ENCODE peak calls at places on chromosome 21, in seven cellular contexts. G, L, U, P, Y, X and M are unnamed samples.

GRCh38 chr21:33478858-33479678 is 706 bp downstream of the TMEM50B start:
- DNase-seq in Y (peak), P (peak), G (peak), L (no peak), X (peak), U (no peak), M (peak)

GRCh38 chr21:45577806-45578801 is 35.9 kb upstream of the SLC19A1 start:
- DNase-seq in U (no peak), X (peak), P (peak), Y (no peak), G (no peak), L (no peak), M (peak)

GRCh38 chr21:35779690-35780570 is 280.4 kb downstream of the SETD4 start:
- DNase-seq in X (no peak), G (no peak), Y (no peak), L (no peak), P (no peak), U (no peak), M (no peak)

GRCh38 chr21:45336870-45337269 is 49.2 kb upstream of the POFUT2 start:
- DNase-seq in G (peak), P (no peak), Y (no peak), X (peak), L (no peak), U (no peak), M (no peak)

GRCh38 chr21:15627823-15628222 is 102.0 kb upstream of the USP25 start:
- DNase-seq in X (no peak), G (no peak), L (no peak), P (no peak), Y (no peak), U (no peak), M (no peak)

GRCh38 chr21:45383111-45383614 is 21.8 kb upstream of the COL18A1 start:
- DNase-seq in U (no peak), X (peak), Y (no peak), G (no peak), L (no peak), P (no peak), M (no peak)

GRCh38 chr21:31346256-31346821 is 2.3 kb upstream of the TIAM1 start:
- DNase-seq in G (no peak), L (no peak), P (no peak), Y (no peak), X (no peak), U (no peak), M (no peak)

GRCh38 chr21:35350965-35351364 is 301.9 kb upstream of the RUNX1 start:
- DNase-seq in G (no peak), X (no peak), Y (no peak), P (no peak), U (no peak), L (no peak), M (no peak)

GRCh38 chr21:21631961-21632360 is 633.8 kb downstream of the NCAM2 start:
- DNase-seq in G (no peak), U (no peak), L (no peak), X (no peak), P (no peak), Y (no peak), M (no peak)

GRCh38 chr21:25872271-25872670 is 137.5 kb downstream of the GABPA start:
- DNase-seq in G (peak), Y (no peak), L (no peak), X (no peak), U (no peak), P (no peak), M (no peak)

GRCh38 chr21:44880762-44881585 is 7.5 kb upstream of the PTTG1IP start:
- DNase-seq in X (no peak), U (no peak), P (no peak), L (no peak), G (no peak), Y (no peak), M (no peak)

GRCh38 chr21:25913488-25913887 is 178.7 kb downstream of the GABPA start:
- DNase-seq in U (no peak), G (no peak), L (no peak), P (no peak), X (no peak), Y (no peak), M (no peak)

GRCh38 chr21:45788635-45789506 is 145.3 kb downstream of the PCBP3 start:
- DNase-seq in X (no peak), G (no peak), L (no peak), P (no peak), U (no peak), Y (no peak), M (no peak)

GRCh38 chr21:28636988-28637691 is 355.5 kb downstream of the LTN1 start:
- DNase-seq in X (no peak), Y (no peak), U (no peak), L (peak), P (no peak), G (no peak), M (no peak)

GRCh38 chr21:31343680-31344480 is at the start of gene TIAM1:
- DNase-seq in U (no peak), Y (peak), P (peak), X (no peak), G (peak), L (no peak), M (peak)

GRCh38 chr21:43328171-43328570 is 98.8 kb downstream of the SIK1 start:
- DNase-seq in Y (no peak), X (no peak), L (no peak), U (no peak), G (no peak), P (no peak), M (no peak)

GRCh38 chr21:43287111-43287973 is 118.5 kb downstream of the CRYAA start:
- DNase-seq in L (no peak), Y (peak), X (peak), U (peak), G (no peak), P (peak), M (no peak)

GRCh38 chr21:15774590-15774989 is 44.8 kb downstream of the USP25 start:
- DNase-seq in L (no peak), P (no peak), G (no peak), U (no peak), X (no peak), Y (no peak), M (no peak)

GRCh38 chr21:25708467-25709065 is 26.1 kb downstream of the ATP5PF start:
- DNase-seq in U (no peak), X (no peak), P (peak), Y (peak), G (peak), L (peak), M (no peak)

GRCh38 chr21:35368326-35368725 is 319.2 kb upstream of the RUNX1 start:
- DNase-seq in L (no peak), G (no peak), X (no peak), P (no peak), U (no peak), Y (no peak), M (no peak)

GRCh38 chr21:41429925-41430491 is 4.0 kb downstream of the MX1 start:
- DNase-seq in Y (no peak), U (no peak), L (no peak), X (no peak), P (no peak), G (no peak), M (no peak)

GRCh38 chr21:42133131-42133530 is 62.0 kb downstream of the UMODL1 start:
- DNase-seq in G (no peak), L (no peak), Y (no peak), X (no peak), U (no peak), P (no peak), M (no peak)

GRCh38 chr21:23452384-23453083 is 2154.7 kb downstream of the MRPL39 start:
- DNase-seq in P (no peak), U (no peak), Y (no peak), G (peak), X (no peak), L (peak), M (no peak)

GRCh38 chr21:18467715-18468114 is 64.1 kb upstream of the TMPRSS15 start:
- DNase-seq in X (no peak), Y (no peak), U (no peak), P (no peak), L (no peak), G (no peak), M (no peak)

GRCh38 chr21:25369524-25370300 is 237.6 kb downstream of the MRPL39 start:
- DNase-seq in P (no peak), U (no peak), Y (no peak), X (no peak), G (no peak), L (no peak), M (no peak)

GRCh38 chr21:44253832-44254700 is 7.6 kb downstream of the DNMT3L start:
- DNase-seq in L (no peak), U (no peak), P (no peak), G (no peak), Y (no peak), X (peak), M (peak)

GRCh38 chr21:29196021-29196663 is 65.7 kb downstream of the MAP3K7CL start:
- DNase-seq in X (no peak), U (peak), P (peak), Y (peak), L (peak), G (peak), M (peak)

GRCh38 chr21:15400905-15401304 is 328.9 kb upstream of the USP25 start:
- DNase-seq in P (no peak), X (no peak), U (no peak), G (no peak), L (no peak), Y (no peak), M (no peak)

GRCh38 chr21:42731264-42732032 is 78.0 kb downstream of the PDE9A start:
- DNase-seq in X (no peak), L (no peak), Y (peak), P (no peak), U (no peak), G (no peak), M (no peak)

GRCh38 chr21:32413697-32414578 is 1.4 kb downstream of the EVA1C start:
- DNase-seq in P (no peak), X (no peak), L (no peak), U (no peak), G (no peak), Y (peak), M (no peak)

GRCh38 chr21:29526545-29526944 is 227.8 kb downstream of the BACH1 start:
- DNase-seq in U (no peak), Y (no peak), L (no peak), X (no peak), P (no peak), G (no peak), M (no peak)

GRCh38 chr21:43734131-43734634 is 15.3 kb downstream of the PDXK start:
- DNase-seq in Y (peak), P (peak), L (no peak), G (no peak), X (no peak), U (no peak), M (no peak)

GRCh38 chr21:33135925-33136324 is 66.0 kb downstream of the OLIG1 start:
- DNase-seq in P (no peak), L (no peak), Y (no peak), G (no peak), U (no peak), X (no peak), M (no peak)

GRCh38 chr21:26632691-26633090 is 59.6 kb upstream of the CYYR1 start:
- DNase-seq in U (no peak), Y (no peak), G (no peak), X (no peak), L (no peak), P (no peak), M (no peak)

DNA sequence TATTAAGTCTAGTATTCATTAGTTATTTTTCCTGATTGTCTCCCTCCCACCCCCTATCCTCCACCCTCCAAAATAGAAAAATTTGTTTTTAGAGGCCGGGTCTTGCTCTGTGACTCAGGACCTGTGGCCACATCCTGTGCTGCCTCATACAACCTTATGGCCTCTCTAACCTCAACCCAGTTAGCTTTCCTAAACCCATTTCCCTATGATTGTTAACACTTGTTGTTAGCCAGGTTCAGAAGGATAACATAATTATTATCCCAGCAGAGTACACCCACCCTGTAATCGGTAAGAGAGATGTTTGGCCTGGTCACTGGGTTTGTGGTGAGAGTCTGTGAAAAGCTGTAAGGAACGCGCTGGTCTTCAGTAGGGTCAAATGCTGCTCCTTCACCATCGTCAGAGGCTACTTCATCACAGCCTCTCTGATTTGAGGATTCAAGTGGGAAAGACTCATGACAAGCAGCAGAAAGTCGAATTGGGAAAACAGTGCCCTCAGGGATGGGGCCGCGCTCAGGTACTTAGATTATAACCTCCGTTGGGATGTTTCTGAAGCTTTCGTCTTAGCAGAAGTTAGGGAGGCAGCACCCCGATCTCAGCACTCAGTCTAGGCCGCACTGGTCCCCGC is 35.9 kb upstream of the HMGN1 start:
- DNase-seq in G (no peak), X (no peak), L (no peak), Y (no peak), P (no peak), U (no peak), M (no peak)
- H3K4me3 ChIP-seq in G (no peak), X (no peak), L (no peak), Y (no peak), P (peak), U (no peak), M (no peak)

GRCh38 chr21:16838330-16838729 is 674.5 kb upstream of the CXADR start:
- DNase-seq in U (no peak), P (no peak), X (no peak), G (no peak), Y (no peak), L (no peak), M (no peak)
- TF ChIP-seq POLR2AphosphoS5 in U (no peak), P (no peak), X (no peak), G (no peak), Y (no peak), L (no peak), M (no peak)

GRCh38 chr21:37563641-37564340 is 197.2 kb downstream of the DYRK1A start:
- DNase-seq in L (peak), Y (peak), U (peak), G (peak), P (peak), X (peak), M (peak)
- H3K4me3 ChIP-seq in L (peak), Y (peak), U (peak), G (peak), P (peak), X (peak), M (peak)

GRCh38 chr21:38942617-38943245 is 137.0 kb downstream of the ETS2 start:
- DNase-seq in U (no peak), G (no peak), X (no peak), L (no peak), Y (no peak), P (no peak), M (no peak)

GRCh38 chr21:38937286-38937790 is 131.6 kb downstream of the ETS2 start:
- DNase-seq in P (no peak), G (no peak), X (no peak), L (no peak), Y (no peak), U (no peak), M (no peak)

GRCh38 chr21:38937844-38938243 is 132.1 kb downstream of the ETS2 start:
- DNase-seq in P (no peak), Y (no peak), G (no peak), X (no peak), L (no peak), U (no peak), M (no peak)

GRCh38 chr21:38936237-38936636 is 130.5 kb downstream of the ETS2 start:
- DNase-seq in X (no peak), U (no peak), L (no peak), Y (no peak), P (no peak), G (no peak), M (no peak)

GRCh38 chr21:38938343-38938742 is 132.6 kb downstream of the ETS2 start:
- DNase-seq in G (peak), P (no peak), Y (no peak), U (no peak), X (no peak), L (no peak), M (no peak)
- TF ChIP-seq POLR2AphosphoS5 in G (no peak), P (no peak), Y (no peak), U (no peak), X (no peak), L (no peak), M (no peak)